ENCODE peak calls at places on chromosomes 11 and 22, in ten cellular contexts. One of them, this sample, is unnamed.

GRCh38 chr11:61109671-61110070 is 7.4 kb downstream of the CD5 start:
- DNase-seq in Ammon's horn: no peak
- DNase-seq in NCI-H187: no peak
- DNase-seq in RKO: no peak
- DNase-seq in stimulated activated CD4-positive, alpha-beta T cell treated with anti-CD3 and anti-CD28 coated beads, Interleukin-2, amount 100 ng/mL, for 48 hours: no peak
- DNase-seq in activated CD8-positive, alpha-beta memory T cell treated with anti-CD3 and anti-CD28 coated beads, Interleukin-2, amount 50 U/mL, for 48 hours: no peak
- DNase-seq in NCI-H345: no peak
- DNase-seq in mesothelial cell of epicardium: no peak
- DNase-seq in PC-9: no peak
- DNase-seq in HT-29: no peak
- DNase-seq in this sample: no peak

GRCh38 chr11:11993814-11994213 is 14.6 kb downstream of the DKK3 start:
- DNase-seq in HT-29: no peak
- DNase-seq in NCI-H345: no peak
- DNase-seq in mesothelial cell of epicardium: no peak
- DNase-seq in PC-9: peak
- DNase-seq in stimulated activated CD4-positive, alpha-beta T cell treated with anti-CD3 and anti-CD28 coated beads, Interleukin-2, amount 100 ng/mL, for 48 hours: no peak
- DNase-seq in activated CD8-positive, alpha-beta memory T cell treated with anti-CD3 and anti-CD28 coated beads, Interleukin-2, amount 50 U/mL, for 48 hours: no peak
- DNase-seq in NCI-H187: no peak
- DNase-seq in RKO: peak
- DNase-seq in Ammon's horn: peak
- DNase-seq in this sample: peak

GRCh38 chr22:25765801-25766200 is 23.8 kb downstream of the MYO18B start:
- DNase-seq in activated CD8-positive, alpha-beta memory T cell treated with anti-CD3 and anti-CD28 coated beads, Interleukin-2, amount 50 U/mL, for 48 hours: no peak
- DNase-seq in NCI-H345: no peak
- DNase-seq in NCI-H187: no peak
- DNase-seq in Ammon's horn: no peak
- DNase-seq in HT-29: no peak
- DNase-seq in RKO: no peak
- DNase-seq in stimulated activated CD4-positive, alpha-beta T cell treated with anti-CD3 and anti-CD28 coated beads, Interleukin-2, amount 100 ng/mL, for 48 hours: no peak
- DNase-seq in mesothelial cell of epicardium: no peak
- DNase-seq in PC-9: no peak
- DNase-seq in this sample: no peak

GRCh38 chr11:69239320-69240040 is 54.5 kb upstream of the MYEOV start:
- DNase-seq in NCI-H345: no peak
- DNase-seq in activated CD8-positive, alpha-beta memory T cell treated with anti-CD3 and anti-CD28 coated beads, Interleukin-2, amount 50 U/mL, for 48 hours: peak
- DNase-seq in stimulated activated CD4-positive, alpha-beta T cell treated with anti-CD3 and anti-CD28 coated beads, Interleukin-2, amount 100 ng/mL, for 48 hours: no peak
- DNase-seq in HT-29: no peak
- DNase-seq in PC-9: no peak
- DNase-seq in NCI-H187: no peak
- DNase-seq in mesothelial cell of epicardium: no peak
- DNase-seq in Ammon's horn: no peak
- DNase-seq in RKO: no peak
- DNase-seq in this sample: no peak

GRCh38 chr11:8720868-8721739 is 38.5 kb downstream of the RPL27A start:
- DNase-seq in NCI-H187: no peak
- DNase-seq in NCI-H345: peak
- DNase-seq in RKO: no peak
- DNase-seq in Ammon's horn: no peak
- DNase-seq in mesothelial cell of epicardium: no peak
- DNase-seq in PC-9: peak
- DNase-seq in activated CD8-positive, alpha-beta memory T cell treated with anti-CD3 and anti-CD28 coated beads, Interleukin-2, amount 50 U/mL, for 48 hours: no peak
- DNase-seq in stimulated activated CD4-positive, alpha-beta T cell treated with anti-CD3 and anti-CD28 coated beads, Interleukin-2, amount 100 ng/mL, for 48 hours: no peak
- DNase-seq in HT-29: peak
- DNase-seq in this sample: no peak

GRCh38 chr11:88709567-88709966 is 356.2 kb downstream of the GRM5 start:
- DNase-seq in stimulated activated CD4-positive, alpha-beta T cell treated with anti-CD3 and anti-CD28 coated beads, Interleukin-2, amount 100 ng/mL, for 48 hours: no peak
- DNase-seq in mesothelial cell of epicardium: no peak
- DNase-seq in HT-29: no peak
- DNase-seq in NCI-H187: no peak
- DNase-seq in activated CD8-positive, alpha-beta memory T cell treated with anti-CD3 and anti-CD28 coated beads, Interleukin-2, amount 50 U/mL, for 48 hours: no peak
- DNase-seq in PC-9: peak
- DNase-seq in RKO: no peak
- DNase-seq in Ammon's horn: peak
- DNase-seq in NCI-H345: no peak
- DNase-seq in this sample: no peak

GRCh38 chr11:3218483-3219280 is at the start of gene MRGPRG:
- DNase-seq in NCI-H345: no peak
- DNase-seq in stimulated activated CD4-positive, alpha-beta T cell treated with anti-CD3 and anti-CD28 coated beads, Interleukin-2, amount 100 ng/mL, for 48 hours: no peak
- DNase-seq in PC-9: no peak
- DNase-seq in NCI-H187: no peak
- DNase-seq in Ammon's horn: no peak
- DNase-seq in HT-29: no peak
- DNase-seq in mesothelial cell of epicardium: no peak
- DNase-seq in RKO: no peak
- DNase-seq in activated CD8-positive, alpha-beta memory T cell treated with anti-CD3 and anti-CD28 coated beads, Interleukin-2, amount 50 U/mL, for 48 hours: no peak
- DNase-seq in this sample: no peak

GRCh38 chr11:63986156-63986931 is at the start of gene OTUB1:
- DNase-seq in NCI-H345: peak
- DNase-seq in Ammon's horn: peak
- DNase-seq in HT-29: peak
- DNase-seq in PC-9: peak
- DNase-seq in activated CD8-positive, alpha-beta memory T cell treated with anti-CD3 and anti-CD28 coated beads, Interleukin-2, amount 50 U/mL, for 48 hours: peak
- DNase-seq in mesothelial cell of epicardium: peak
- DNase-seq in NCI-H187: peak
- DNase-seq in stimulated activated CD4-positive, alpha-beta T cell treated with anti-CD3 and anti-CD28 coated beads, Interleukin-2, amount 100 ng/mL, for 48 hours: peak
- DNase-seq in RKO: peak
- DNase-seq in this sample: peak

GRCh38 chr11:68106165-68106940 is 14.8 kb downstream of the CHKA start:
- DNase-seq in HT-29: peak
- DNase-seq in PC-9: no peak
- DNase-seq in RKO: no peak
- DNase-seq in NCI-H187: no peak
- DNase-seq in NCI-H345: no peak
- DNase-seq in activated CD8-positive, alpha-beta memory T cell treated with anti-CD3 and anti-CD28 coated beads, Interleukin-2, amount 50 U/mL, for 48 hours: no peak
- DNase-seq in Ammon's horn: no peak
- DNase-seq in mesothelial cell of epicardium: no peak
- DNase-seq in stimulated activated CD4-positive, alpha-beta T cell treated with anti-CD3 and anti-CD28 coated beads, Interleukin-2, amount 100 ng/mL, for 48 hours: no peak
- DNase-seq in this sample: no peak

GRCh38 chr22:26804315-26804714 is 146.9 kb downstream of the MIAT start:
- DNase-seq in RKO: no peak
- DNase-seq in Ammon's horn: no peak
- DNase-seq in NCI-H345: no peak
- DNase-seq in mesothelial cell of epicardium: no peak
- DNase-seq in PC-9: no peak
- DNase-seq in HT-29: no peak
- DNase-seq in activated CD8-positive, alpha-beta memory T cell treated with anti-CD3 and anti-CD28 coated beads, Interleukin-2, amount 50 U/mL, for 48 hours: no peak
- DNase-seq in NCI-H187: no peak
- DNase-seq in stimulated activated CD4-positive, alpha-beta T cell treated with anti-CD3 and anti-CD28 coated beads, Interleukin-2, amount 100 ng/mL, for 48 hours: no peak
- DNase-seq in this sample: no peak

GRCh38 chr22:45329536-45329936 is 19.8 kb downstream of the FAM118A start:
- DNase-seq in activated CD8-positive, alpha-beta memory T cell treated with anti-CD3 and anti-CD28 coated beads, Interleukin-2, amount 50 U/mL, for 48 hours: no peak
- DNase-seq in RKO: no peak
- DNase-seq in NCI-H187: no peak
- DNase-seq in NCI-H345: peak
- DNase-seq in PC-9: no peak
- DNase-seq in mesothelial cell of epicardium: no peak
- DNase-seq in stimulated activated CD4-positive, alpha-beta T cell treated with anti-CD3 and anti-CD28 coated beads, Interleukin-2, amount 100 ng/mL, for 48 hours: no peak
- DNase-seq in HT-29: no peak
- DNase-seq in Ammon's horn: peak
- DNase-seq in this sample: no peak

GRCh38 chr11:58647141-58647699 is 24.8 kb downstream of the CNTF start:
- DNase-seq in RKO: no peak
- DNase-seq in HT-29: no peak
- DNase-seq in NCI-H187: no peak
- DNase-seq in mesothelial cell of epicardium: no peak
- DNase-seq in stimulated activated CD4-positive, alpha-beta T cell treated with anti-CD3 and anti-CD28 coated beads, Interleukin-2, amount 100 ng/mL, for 48 hours: no peak
- DNase-seq in activated CD8-positive, alpha-beta memory T cell treated with anti-CD3 and anti-CD28 coated beads, Interleukin-2, amount 50 U/mL, for 48 hours: no peak
- DNase-seq in NCI-H345: peak
- DNase-seq in PC-9: no peak
- DNase-seq in Ammon's horn: no peak
- DNase-seq in this sample: no peak

GRCh38 chr11:8258771-8259170 is 4.9 kb downstream of the LMO1 start:
- DNase-seq in activated CD8-positive, alpha-beta memory T cell treated with anti-CD3 and anti-CD28 coated beads, Interleukin-2, amount 50 U/mL, for 48 hours: no peak
- DNase-seq in PC-9: no peak
- DNase-seq in NCI-H187: no peak
- DNase-seq in HT-29: no peak
- DNase-seq in NCI-H345: no peak
- DNase-seq in RKO: peak
- DNase-seq in stimulated activated CD4-positive, alpha-beta T cell treated with anti-CD3 and anti-CD28 coated beads, Interleukin-2, amount 100 ng/mL, for 48 hours: no peak
- DNase-seq in Ammon's horn: no peak
- DNase-seq in mesothelial cell of epicardium: peak
- DNase-seq in this sample: peak

GRCh38 chr11:93031386-93031785 is 61.9 kb downstream of the MTNR1B start:
- DNase-seq in NCI-H345: no peak
- DNase-seq in Ammon's horn: no peak
- DNase-seq in HT-29: no peak
- DNase-seq in PC-9: no peak
- DNase-seq in stimulated activated CD4-positive, alpha-beta T cell treated with anti-CD3 and anti-CD28 coated beads, Interleukin-2, amount 100 ng/mL, for 48 hours: no peak
- DNase-seq in mesothelial cell of epicardium: no peak
- DNase-seq in RKO: no peak
- DNase-seq in NCI-H187: no peak
- DNase-seq in activated CD8-positive, alpha-beta memory T cell treated with anti-CD3 and anti-CD28 coated beads, Interleukin-2, amount 50 U/mL, for 48 hours: no peak
- DNase-seq in this sample: no peak

GRCh38 chr11:69880041-69880802 is 61.0 kb upstream of the FGF3 start:
- DNase-seq in NCI-H187: no peak
- DNase-seq in Ammon's horn: no peak
- DNase-seq in RKO: no peak
- DNase-seq in activated CD8-positive, alpha-beta memory T cell treated with anti-CD3 and anti-CD28 coated beads, Interleukin-2, amount 50 U/mL, for 48 hours: no peak
- DNase-seq in HT-29: no peak
- DNase-seq in PC-9: no peak
- DNase-seq in stimulated activated CD4-positive, alpha-beta T cell treated with anti-CD3 and anti-CD28 coated beads, Interleukin-2, amount 100 ng/mL, for 48 hours: no peak
- DNase-seq in NCI-H345: no peak
- DNase-seq in mesothelial cell of epicardium: no peak
- DNase-seq in this sample: no peak